ENCODE peak calls at places on chromosome 5, in ten cellular contexts. H, E, Q, S, U, O, I, B, M and N are unnamed samples.

GRCh38 chr5:151742870-151743294 is 15.5 kb downstream of the ATOX1 start:
- DNase-seq in H (peak), E (peak), Q (peak), S (no peak), U (peak), O (peak), I (peak), B (peak), M (peak), N (peak)

GRCh38 chr5:149732500-149733128 is 2.5 kb downstream of the PPARGC1B start:
- DNase-seq in H (peak), E (no peak), Q (no peak), S (peak), U (peak), O (no peak), I (no peak), B (peak), M (no peak), N (peak)

GRCh38 chr5:99605904-99606303 is 677.1 kb upstream of the CHD1 start:
- DNase-seq in H (no peak), E (peak), Q (no peak), S (no peak), U (no peak), O (no peak), I (no peak), B (no peak), M (no peak), N (no peak)

GRCh38 chr5:4233671-4234070 is 638.0 kb downstream of the IRX1 start:
- DNase-seq in H (no peak), E (no peak), Q (no peak), S (no peak), U (peak), O (no peak), I (no peak), B (no peak), M (no peak), N (peak)

GRCh38 chr5:33257807-33258491 is 182.8 kb upstream of the TARS1 start:
- DNase-seq in H (peak), E (no peak), Q (no peak), S (no peak), U (no peak), O (no peak), I (no peak), B (no peak), M (peak), N (no peak)

GRCh38 chr5:102623295-102623694 is 124.5 kb upstream of the SLCO6A1 start:
- DNase-seq in H (no peak), E (no peak), Q (no peak), S (no peak), U (no peak), O (no peak), I (no peak), B (no peak), M (no peak), N (no peak)

GRCh38 chr5:37776826-37777225 is 63.0 kb downstream of the GDNF start:
- DNase-seq in H (peak), E (no peak), Q (no peak), S (no peak), U (no peak), O (no peak), I (no peak), B (no peak), M (peak), N (no peak)

GRCh38 chr5:150223474-150223873 is 33.6 kb downstream of the SLC6A7 start:
- DNase-seq in H (no peak), E (no peak), Q (no peak), S (no peak), U (no peak), O (no peak), I (no peak), B (no peak), M (no peak), N (no peak)

GRCh38 chr5:150945501-150945900 is 40.7 kb upstream of the ZNF300 start:
- DNase-seq in H (peak), E (no peak), Q (no peak), S (no peak), U (no peak), O (no peak), I (no peak), B (no peak), M (peak), N (no peak)

GRCh38 chr5:41763096-41763495 is 107.1 kb downstream of the OXCT1 start:
- DNase-seq in H (peak), E (no peak), Q (no peak), S (no peak), U (no peak), O (no peak), I (no peak), B (no peak), M (peak), N (no peak)

GRCh38 chr5:78659714-78660113 is 11.1 kb upstream of the LHFPL2 start:
- DNase-seq in H (peak), E (no peak), Q (no peak), S (no peak), U (no peak), O (no peak), I (peak), B (peak), M (peak), N (no peak)

GRCh38 chr5:79183617-79184016 is 52.3 kb upstream of the JMY start:
- DNase-seq in H (no peak), E (no peak), Q (no peak), S (no peak), U (no peak), O (no peak), I (no peak), B (no peak), M (peak), N (no peak)

GRCh38 chr5:78509884-78510769 is 138.4 kb downstream of the LHFPL2 start:
- DNase-seq in H (no peak), E (peak), Q (no peak), S (peak), U (no peak), O (no peak), I (peak), B (no peak), M (no peak), N (peak)

GRCh38 chr5:72441861-72442540 is 65.2 kb downstream of the ZNF366 start:
- DNase-seq in H (peak), E (no peak), Q (no peak), S (no peak), U (no peak), O (no peak), I (no peak), B (no peak), M (peak), N (no peak)

GRCh38 chr5:15995206-15996052 is 184.2 kb downstream of the MARCHF11 start:
- DNase-seq in H (peak), E (no peak), Q (peak), S (no peak), U (peak), O (peak), I (no peak), B (peak), M (peak), N (peak)

GRCh38 chr5:1185652-1186350 is 15.6 kb upstream of the SLC6A19 start:
- DNase-seq in H (no peak), E (no peak), Q (peak), S (peak), U (no peak), O (no peak), I (peak), B (peak), M (no peak), N (no peak)

GRCh38 chr5:33241826-33242225 is 198.9 kb upstream of the TARS1 start:
- DNase-seq in H (peak), E (peak), Q (no peak), S (no peak), U (no peak), O (no peak), I (no peak), B (no peak), M (no peak), N (no peak)

GRCh38 chr5:105882956-105883481 is 1787.7 kb downstream of the EFNA5 start:
- DNase-seq in H (no peak), E (no peak), Q (no peak), S (no peak), U (no peak), O (no peak), I (no peak), B (no peak), M (no peak), N (no peak)

GRCh38 chr5:6712582-6713273 is 504 bp upstream of the TENT4A start:
- DNase-seq in H (peak), E (peak), Q (no peak), S (peak), U (peak), O (peak), I (peak), B (peak), M (peak), N (peak)

DNA sequence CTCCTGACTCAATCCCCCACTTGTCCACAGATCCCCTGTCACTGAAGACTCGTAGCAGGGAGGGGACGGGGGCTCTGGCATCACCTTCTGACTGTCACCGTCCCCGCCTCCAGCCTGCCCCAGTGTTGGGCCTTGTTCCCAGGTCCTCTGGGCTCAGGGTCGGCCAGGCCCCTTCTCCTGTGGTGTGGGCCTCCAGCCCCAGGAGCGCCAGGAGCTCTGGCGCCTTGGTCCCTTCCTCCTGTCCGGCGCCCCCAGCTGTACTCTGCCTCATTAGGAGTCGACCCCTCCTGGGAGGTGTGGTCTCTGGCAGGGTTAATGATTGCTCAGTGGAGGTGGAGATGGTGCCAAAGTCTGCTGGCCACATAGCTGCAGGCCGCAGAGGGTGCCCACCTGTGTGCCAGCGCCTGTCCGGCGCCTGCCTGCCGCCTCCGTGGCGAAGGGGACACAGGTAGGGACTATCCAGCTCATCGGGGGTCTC is at the start of gene CDHR2:
- DNase-seq in H (no peak), E (no peak), Q (no peak), S (peak), U (no peak), O (no peak), I (no peak), B (peak), M (no peak), N (no peak)
- H3K4me3 ChIP-seq in H (no peak), E (no peak), Q (no peak), S (no peak), U (no peak), O (no peak), I (no peak), B (peak), M (no peak), N (no peak)

GRCh38 chr5:158976035-158976434 is 123.7 kb downstream of the EBF1 start:
- DNase-seq in H (peak), E (no peak), Q (no peak), S (no peak), U (no peak), O (no peak), I (no peak), B (no peak), M (peak), N (no peak)
- H3K4me3 ChIP-seq in H (no peak), E (no peak), Q (no peak), S (no peak), U (no peak), O (no peak), I (no peak), B (no peak), M (no peak), N (no peak)

DNA sequence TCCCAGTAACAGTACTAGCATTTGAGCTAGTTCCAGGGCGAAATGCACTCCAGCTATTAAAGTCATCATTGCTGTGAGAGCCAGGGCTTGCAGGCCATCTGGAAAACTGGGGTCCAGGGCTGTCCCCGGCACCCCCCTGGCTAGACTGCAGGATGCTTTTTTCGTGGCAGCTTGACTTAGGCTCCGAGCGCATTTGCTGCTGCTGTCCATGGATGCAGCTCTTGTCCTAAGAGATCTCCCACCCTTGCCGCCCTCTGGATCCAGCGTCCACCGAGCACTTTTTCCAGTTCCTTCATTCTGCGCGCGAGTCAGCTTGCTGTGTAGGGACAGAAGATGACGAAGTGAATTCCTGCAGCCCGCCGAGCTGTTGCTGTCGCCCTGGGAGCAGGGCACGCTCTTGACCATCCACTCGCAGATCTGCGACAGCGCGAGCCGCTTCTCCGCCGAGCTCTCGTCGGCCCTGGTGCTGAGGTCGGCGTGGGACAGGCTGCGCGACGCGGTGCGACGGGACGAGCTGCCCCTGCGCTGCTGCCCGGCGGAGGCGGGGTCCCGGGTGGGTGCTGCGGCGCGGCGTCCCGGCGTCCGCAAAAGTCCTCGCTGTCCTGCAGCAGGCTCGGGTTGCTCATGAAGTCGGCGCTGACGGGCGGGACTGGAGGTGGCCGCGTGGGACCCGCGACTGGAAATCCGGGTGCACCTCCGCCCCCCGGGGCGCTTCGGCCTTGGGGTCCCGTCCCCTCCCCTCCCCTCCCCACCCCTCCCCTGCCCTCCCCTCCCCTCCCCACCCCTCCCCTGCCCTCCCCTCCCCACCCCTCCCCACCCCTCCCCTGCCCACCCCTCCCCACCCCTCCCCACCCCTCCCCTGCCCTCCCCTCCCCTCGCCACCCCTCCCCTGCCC is 30.6 kb downstream of the OR2V1 start:
- DNase-seq in H (no peak), E (no peak), Q (peak), S (no peak), U (no peak), O (no peak), I (no peak), B (no peak), M (peak), N (peak)
- H3K4me3 ChIP-seq in H (no peak), E (no peak), Q (no peak), S (no peak), U (no peak), O (no peak), I (no peak), B (no peak), M (no peak), N (peak)

DNA sequence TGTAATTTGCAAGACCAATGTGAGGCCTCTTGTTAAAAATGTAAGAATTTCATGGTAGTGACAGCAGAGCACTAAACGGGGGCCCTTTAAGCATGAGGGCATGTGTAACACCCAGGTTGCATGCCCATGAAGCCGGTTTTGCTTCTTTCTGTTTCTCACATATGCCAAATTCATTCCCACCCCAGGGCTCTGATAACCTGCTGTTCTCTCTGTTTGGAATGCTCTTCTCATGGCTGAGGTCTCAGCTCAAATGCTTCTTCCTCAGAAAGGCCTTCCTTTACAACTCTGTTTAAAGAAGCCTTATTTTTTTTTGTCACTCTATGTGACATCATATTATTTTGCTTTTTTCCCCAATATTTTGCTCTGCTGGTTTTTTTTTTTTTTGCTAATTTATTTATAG is 369.0 kb downstream of the KIAA0825 start:
- DNase-seq in H (no peak), E (no peak), Q (no peak), S (no peak), U (no peak), O (no peak), I (no peak), B (no peak), M (no peak), N (no peak)
- H3K4me3 ChIP-seq in H (no peak), E (no peak), Q (no peak), S (no peak), U (no peak), O (no peak), I (no peak), B (no peak), M (no peak), N (no peak)

GRCh38 chr5:141878186-141878770 is at the start of gene PCDH1:
- DNase-seq in H (peak), E (no peak), Q (peak), S (peak), U (peak), O (no peak), I (peak), B (no peak), M (peak), N (peak)

GRCh38 chr5:141879941-141880738 is 1.9 kb upstream of the PCDH1 start:
- DNase-seq in H (no peak), E (no peak), Q (peak), S (peak), U (no peak), O (no peak), I (no peak), B (no peak), M (no peak), N (peak)

GRCh38 chr5:141877478-141878185 is 578 bp downstream of the PCDH1 start:
- DNase-seq in H (no peak), E (no peak), Q (peak), S (peak), U (no peak), O (no peak), I (peak), B (no peak), M (no peak), N (peak)

GRCh38 chr5:141880961-141881801 is 3.0 kb upstream of the PCDH1 start:
- DNase-seq in H (no peak), E (peak), Q (peak), S (peak), U (no peak), O (no peak), I (no peak), B (no peak), M (no peak), N (no peak)

DNA sequence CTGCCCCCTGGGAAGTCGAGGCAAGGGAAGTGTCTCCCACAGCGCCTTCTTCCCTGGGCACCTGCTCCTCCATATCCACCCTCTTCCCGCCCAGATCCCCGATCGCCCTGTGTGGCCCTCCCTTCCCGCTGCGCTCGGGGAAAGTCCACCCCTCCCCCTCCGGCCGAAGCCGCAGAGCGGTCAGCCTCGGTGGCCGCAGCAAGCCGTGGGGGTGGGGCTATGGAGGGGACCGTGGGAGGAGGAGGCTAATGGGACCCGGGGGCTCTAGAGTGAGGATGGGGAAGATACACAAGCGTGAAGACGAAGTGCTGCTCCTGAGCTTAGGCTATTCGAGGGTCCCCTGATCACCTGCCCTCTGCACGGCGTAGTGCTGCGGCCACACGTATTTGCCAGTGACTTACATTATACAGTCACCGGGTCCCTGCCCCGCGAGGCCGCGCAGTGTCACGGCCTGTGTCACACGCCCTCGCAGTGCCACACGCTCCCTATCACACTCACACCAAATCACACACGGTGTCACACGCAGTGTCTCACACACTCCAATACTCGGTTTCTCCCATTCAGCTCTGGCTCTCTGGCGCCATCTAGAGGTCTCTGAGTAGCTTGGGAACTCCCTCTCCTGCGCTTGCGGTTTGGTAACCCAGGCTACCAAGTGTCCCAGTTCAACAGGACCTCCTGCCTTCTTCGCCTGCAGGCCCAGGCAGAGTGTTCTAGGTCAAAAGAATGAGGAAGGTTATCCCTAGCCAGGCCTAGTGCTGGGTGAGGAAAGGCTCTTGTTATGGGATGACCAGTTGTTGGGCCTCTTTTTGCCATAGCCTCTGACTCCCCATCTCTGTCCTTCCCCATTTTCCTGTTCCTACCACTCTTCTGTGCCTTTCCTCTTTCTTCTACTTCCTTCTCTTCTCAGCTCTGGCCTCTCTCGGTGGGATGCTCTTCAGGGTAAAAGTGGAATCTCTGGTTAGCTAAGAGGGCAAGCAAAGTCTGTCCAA is 855 bp upstream of the PCDH1 start:
- DNase-seq in H (peak), E (peak), Q (peak), S (peak), U (peak), O (peak), I (peak), B (peak), M (peak), N (peak)
- H3K4me3 ChIP-seq in H (peak), E (no peak), Q (peak), S (peak), U (peak), O (peak), I (peak), B (peak), M (peak), N (peak)

GRCh38 chr5:157115502-157115901 is 6.7 kb upstream of the HAVCR2 start:
- DNase-seq in H (no peak), E (no peak), Q (no peak), S (no peak), U (no peak), O (no peak), I (no peak), B (no peak), M (no peak), N (no peak)

GRCh38 chr5:157121709-157122108 is 12.9 kb upstream of the HAVCR2 start:
- DNase-seq in H (no peak), E (no peak), Q (no peak), S (no peak), U (no peak), O (no peak), I (no peak), B (no peak), M (no peak), N (no peak)

GRCh38 chr5:157115012-157115411 is 6.2 kb upstream of the HAVCR2 start:
- DNase-seq in H (no peak), E (peak), Q (no peak), S (no peak), U (no peak), O (no peak), I (no peak), B (no peak), M (no peak), N (no peak)

GRCh38 chr5:157116483-157116954 is 7.7 kb upstream of the HAVCR2 start:
- DNase-seq in H (no peak), E (peak), Q (no peak), S (no peak), U (no peak), O (no peak), I (no peak), B (no peak), M (no peak), N (no peak)

DNA sequence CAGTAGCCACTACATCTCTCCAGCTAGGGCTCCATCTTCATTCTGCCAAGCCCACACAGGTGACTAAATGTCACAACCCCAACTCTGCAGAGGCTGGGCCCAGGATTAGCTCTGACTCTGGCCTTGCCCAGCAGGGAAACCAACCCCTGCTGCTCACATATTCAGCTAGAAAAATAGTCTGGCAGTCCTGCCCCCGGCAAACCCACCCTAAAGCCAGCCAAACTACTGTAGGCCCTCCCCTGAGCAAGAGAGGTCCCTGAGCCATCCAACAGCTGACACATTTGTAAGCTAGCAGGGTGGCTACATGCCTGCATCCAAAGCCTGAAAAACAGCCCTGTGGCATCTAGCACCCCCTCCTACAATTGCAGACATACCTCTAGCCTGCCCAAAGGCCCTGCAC is 11.3 kb upstream of the HAVCR2 start:
- DNase-seq in H (no peak), E (no peak), Q (no peak), S (no peak), U (no peak), O (no peak), I (no peak), B (no peak), M (no peak), N (no peak)
- H3K4me3 ChIP-seq in H (no peak), E (no peak), Q (no peak), S (no peak), U (no peak), O (no peak), I (no peak), B (no peak), M (no peak), N (no peak)